ENCODE peak calls at places on chromosomes 4 and X, in four cellular contexts. K is NCI-H1417, Q is NCI-H1694, S is RPMI7951. V is an unnamed sample.

GRCh38 chrX:276588-277171 is 4.5 kb upstream of the PLCXD1 start:
- DNase-seq in K (no peak), Q (no peak), S (peak), V (peak)

GRCh38 chr4:167943872-167944505 is 148.3 kb upstream of the ANXA10 start:
- DNase-seq in K (no peak), Q (no peak), S (no peak), V (no peak)

GRCh38 chr4:15690020-15690809 is 8.6 kb downstream of the FAM200B start:
- DNase-seq in K (no peak), Q (no peak), S (peak), V (no peak)

GRCh38 chr4:138522366-138522765 is 280.2 kb upstream of the SLC7A11 start:
- DNase-seq in K (no peak), Q (no peak), S (no peak), V (no peak)

GRCh38 chr4:175421506-175421905 is 390.6 kb downstream of the GPM6A start:
- DNase-seq in K (no peak), Q (no peak), S (no peak), V (no peak)

GRCh38 chr4:152779513-152780266 is at the start of the genes ARFIP1 and TIGD4:
- DNase-seq in K (peak), Q (peak), S (peak), V (peak)

GRCh38 chr4:169823685-169824084 is 65.9 kb upstream of the HPF1 start:
- DNase-seq in K (no peak), Q (no peak), S (peak), V (no peak)

GRCh38 chrX:104392350-104392749 is 137.6 kb upstream of the ESX1 start:
- DNase-seq in K (no peak), Q (no peak), S (no peak), V (no peak)

GRCh38 chrX:97858592-97858991 is 974.9 kb downstream of the RPA4 start:
- DNase-seq in K (no peak), Q (no peak), S (no peak), V (no peak)

GRCh38 chrX:11423362-11423818 is 130.2 kb downstream of the AMELX start:
- DNase-seq in K (no peak), Q (no peak), S (peak), V (no peak)

GRCh38 chr4:97498875-97499274 is 644.4 kb downstream of the STPG2 start:
- DNase-seq in K (no peak), Q (no peak), S (no peak), V (no peak)

GRCh38 chr4:168486961-168487820 is 6.9 kb upstream of the DDX60L start:
- DNase-seq in K (no peak), Q (no peak), S (peak), V (no peak)

GRCh38 chr4:6322761-6323566 is 53.3 kb downstream of the WFS1 start:
- DNase-seq in K (no peak), Q (no peak), S (peak), V (no peak)

V was measured in chondrocyte.